ENCODE peak calls at places on chromosomes 11 and 22, in ten cellular contexts. S is T47D; U is KBM-7; G is activated T-helper 1 cell treated with anti-CD3 and anti-CD28 coated beads, Interleukin-12 subunit alpha, Interleukin-12 subunit beta, Interleukin-2, Interleukin-4 antibody, amounts not matched to agents 30 ng/mL and 10 ng/mL and 1 ng/mL, durations not matched to agents 14 hours and 24 hours and 36 hours; Y is Ammon's horn; J is NCI-H460; W is hippocampal formation; K is ELF-1; H is GM10248; V is upper lobe of right lung. Z is an unnamed sample.

GRCh38 chr11:65637794-65638317 is at the start of gene SIPA1:
- DNase-seq in H (peak), Y (peak), U (peak), W (peak), J (peak), V (peak), K (peak), S (peak), G (peak), Z (peak)

GRCh38 chr11:65571940-65572339 is 398 bp upstream of the FAM89B start:
- DNase-seq in S (peak), G (no peak), W (no peak), J (peak), Y (no peak), V (no peak), U (peak), H (no peak), K (peak), Z (no peak)

GRCh38 chr11:30346068-30346688 is 23.3 kb downstream of the ARL14EP start:
- DNase-seq in Y (peak), W (no peak), K (no peak), U (peak), G (no peak), J (peak), S (peak), H (peak), V (no peak), Z (no peak)

GRCh38 chr11:123100378-123101085 is 38.6 kb upstream of the HSPA8 start:
- DNase-seq in G (no peak), Y (no peak), W (no peak), J (no peak), K (no peak), H (no peak), S (no peak), U (no peak), V (no peak), Z (no peak)

GRCh38 chr11:8354622-8355417 is 91.1 kb upstream of the LMO1 start:
- DNase-seq in V (peak), W (peak), G (no peak), Y (peak), S (peak), H (no peak), K (peak), U (no peak), J (no peak), Z (no peak)

GRCh38 chr22:30286813-30287625 is 2.3 kb downstream of the CASTOR1 start:
- DNase-seq in V (peak), Y (peak), W (peak), U (peak), H (peak), J (peak), S (peak), G (peak), K (peak), Z (peak)

GRCh38 chr22:42719656-42720262 is 911 bp downstream of the A4GALT start:
- DNase-seq in K (peak), J (no peak), U (no peak), W (no peak), G (no peak), Y (no peak), V (no peak), H (peak), S (no peak), Z (no peak)

GRCh38 chr22:33894515-33894914 is 25.8 kb downstream of the LARGE1 start:
- DNase-seq in J (no peak), V (no peak), U (no peak), K (no peak), H (no peak), Y (no peak), S (peak), W (no peak), G (no peak), Z (no peak)

GRCh38 chr11:110431212-110432073 is 1.7 kb downstream of the FDX1 start:
- DNase-seq in U (peak), H (no peak), G (no peak), V (no peak), S (no peak), J (no peak), Y (no peak), K (no peak), W (no peak), Z (no peak)

Z was measured in stimulated activated naive CD8-positive, alpha-beta T cell treated with anti-CD3 and anti-CD28 coated beads, Interleukin-15, amount 100 ng/mL, for 72 hours.